ENCODE peak calls at places on chromosomes 12 and 14, in six cellular contexts. C, U, G, Y, T and N are unnamed samples.

GRCh38 chr14:64755661-64756265 is 51.5 kb downstream of the PLEKHG3 start:
- DNase-seq in Y (no peak), C (no peak), G (no peak), T (peak; percentile 82), U (no peak), N (no peak)

GRCh38 chr12:62466018-62466595 is 519 bp upstream of the MON2 start:
- DNase-seq in T (peak; percentile 54), C (peak; percentile 44), G (peak; percentile 69), U (peak; percentile 72), Y (no peak), N (peak; percentile 44)

GRCh38 chr14:99273025-99273723 is 1.2 kb upstream of the BCL11B start:
- DNase-seq in C (peak; percentile 67), Y (no peak), U (no peak), G (no peak), T (peak; percentile 71), N (no peak)

GRCh38 chr12:5088586-5089264 is 45.0 kb downstream of the KCNA5 start:
- DNase-seq in G (no peak), Y (no peak), T (no peak), C (no peak), U (no peak), N (no peak)

GRCh38 chr12:94152292-94153083 is 4.1 kb downstream of the PLXNC1 start:
- DNase-seq in U (no peak), T (no peak), C (no peak), G (no peak), Y (no peak), N (no peak)

GRCh38 chr14:93337143-93337753 is 4.4 kb upstream of the BTBD7 start:
- DNase-seq in U (no peak), G (no peak), Y (no peak), T (no peak), C (no peak), N (no peak)

GRCh38 chr14:56803816-56804535 is 6.3 kb downstream of the OTX2 start:
- DNase-seq in Y (no peak), G (no peak), C (no peak), U (no peak), T (no peak), N (no peak)

GRCh38 chr12:27013606-27014084 is 539 bp downstream of the TM7SF3 start:
- DNase-seq in U (no peak), G (no peak), T (no peak), C (peak; percentile 42), Y (no peak), N (no peak)

GRCh38 chr14:104158827-104159798 is 20.7 kb downstream of the KIF26A start:
- DNase-seq in U (no peak), C (no peak), Y (peak; percentile 81), T (no peak), G (peak; percentile 92), N (no peak)

GRCh38 chr12:78210894-78211302 is 380.2 kb downstream of the NAV3 start:
- DNase-seq in T (no peak), C (no peak), G (no peak), Y (no peak), U (no peak), N (no peak)

GRCh38 chr12:57004651-57005050 is 1.7 kb downstream of the ZBTB39 start:
- DNase-seq in Y (no peak), U (no peak), G (no peak), C (no peak), T (no peak), N (no peak)

GRCh38 chr12:57475271-57476161 is 4.2 kb downstream of the ARHGAP9 start:
- DNase-seq in T (no peak), G (no peak), Y (no peak), U (peak; percentile 79), C (peak; percentile 21), N (no peak)

GRCh38 chr12:89924191-89924590 is 215.6 kb upstream of the ATP2B1 start:
- DNase-seq in C (no peak), U (no peak), Y (no peak), T (no peak), G (no peak), N (no peak)

GRCh38 chr12:48126953-48127630 is 7.9 kb downstream of the PFKM start:
- DNase-seq in C (no peak), U (no peak), T (no peak), G (no peak), Y (no peak), N (no peak)

GRCh38 chr12:124520258-124520657 is 47.2 kb downstream of the NCOR2 start:
- DNase-seq in C (peak; percentile 95), U (no peak), T (no peak), G (peak; percentile 85), Y (peak; percentile 67), N (no peak)

GRCh38 chr12:124519741-124520140 is 47.7 kb downstream of the NCOR2 start:
- DNase-seq in T (no peak), Y (peak; percentile 70), C (peak; percentile 40), G (no peak), U (no peak), N (peak; percentile 43)

GRCh38 chr12:124517260-124518050 is 50.0 kb downstream of the NCOR2 start:
- DNase-seq in U (peak; percentile 94), C (peak; percentile 93), G (peak; percentile 87), Y (peak; percentile 88), T (no peak), N (peak; percentile 64)

GRCh38 chr12:124516850-124517249 is 50.6 kb downstream of the NCOR2 start:
- DNase-seq in G (no peak), T (no peak), U (no peak), Y (no peak), C (no peak), N (no peak)

DNA sequence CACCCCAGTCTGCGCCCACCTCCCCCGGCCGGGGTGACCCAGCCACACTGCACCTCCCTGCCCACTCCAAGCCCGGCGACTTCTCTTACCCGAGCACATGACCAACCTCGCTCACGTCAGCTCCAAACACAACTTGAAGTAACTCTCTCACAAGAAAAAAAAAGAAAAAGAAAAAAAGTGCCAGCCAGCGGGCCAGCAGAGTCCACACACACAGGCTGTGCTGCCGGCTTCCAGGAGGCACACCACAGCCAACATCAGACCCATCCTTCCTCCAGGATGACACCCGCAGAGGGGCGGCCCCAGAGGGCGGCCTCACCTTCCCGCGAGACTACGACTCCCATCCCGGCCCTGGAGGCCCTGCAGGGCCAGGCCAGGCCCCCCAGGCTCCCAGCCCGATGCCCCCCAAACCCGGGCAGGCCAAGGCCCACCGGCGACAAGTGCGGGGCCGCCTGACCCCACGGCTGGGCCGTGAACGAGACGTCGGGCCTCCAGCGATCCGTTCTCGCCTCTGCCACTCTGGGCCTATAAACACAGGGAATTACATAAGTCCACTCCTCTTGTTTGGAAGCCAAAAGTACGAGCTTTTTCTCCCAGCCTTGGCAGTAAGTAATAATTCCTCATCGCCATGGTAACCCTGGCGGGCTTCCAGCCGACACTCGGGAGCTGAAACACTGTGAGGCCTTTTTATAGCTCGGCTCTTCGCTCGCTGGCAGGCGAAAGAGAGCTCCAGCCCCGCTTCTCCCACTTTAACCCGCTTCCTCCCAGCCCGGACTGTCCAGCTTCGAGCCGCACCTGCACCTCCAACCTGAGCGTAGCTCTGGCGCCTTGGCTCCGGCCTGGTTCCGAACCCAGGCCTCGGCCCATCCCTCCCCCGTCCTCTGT is 49.1 kb downstream of the NCOR2 start:
- DNase-seq in T (peak; percentile 97), Y (peak; percentile 98), U (peak; percentile 100), G (peak; percentile 100), C (peak; percentile 99), N (peak; percentile 100)
- H3K27ac ChIP-seq in T (peak overlapping the region; percentile 97), Y (peak overlapping the region; percentile 97), U (peak overlapping the region; percentile 99), G (peak overlapping the region; percentile 97), C (peak overlapping the region; percentile 99), N (peak overlapping the region; percentile 95)

GRCh38 chr14:67510836-67511235 is 22.3 kb upstream of the PLEKHH1 start:
- DNase-seq in C (no peak), Y (no peak), T (no peak), G (peak; percentile 80), U (no peak), N (no peak)
- TF ChIP-seq POLR2A in C (no peak), Y (no peak), T (no peak), G (no peak), U (no peak), N (no peak)

GRCh38 chr12:128796439-128797118 is 27.2 kb downstream of the SLC15A4 start:
- DNase-seq in G (no peak), T (no peak), U (peak; percentile 40), Y (no peak), C (no peak), N (no peak)

GRCh38 chr12:128795530-128796361 is 28.0 kb downstream of the SLC15A4 start:
- DNase-seq in G (no peak), Y (no peak), U (peak; percentile 43), C (no peak), T (peak; percentile 80), N (no peak)

GRCh38 chr12:128800606-128801005 is 23.2 kb downstream of the SLC15A4 start:
- DNase-seq in Y (no peak), T (no peak), U (peak; percentile 45), G (no peak), C (no peak), N (no peak)

GRCh38 chr12:128797119-128798118 is 26.3 kb downstream of the SLC15A4 start:
- DNase-seq in G (no peak), C (no peak), T (peak; percentile 75), Y (no peak), U (peak; percentile 46), N (no peak)

GRCh38 chr12:128798543-128799341 is 25.0 kb downstream of the SLC15A4 start:
- DNase-seq in T (peak; percentile 57), U (peak; percentile 60), Y (no peak), C (peak; percentile 63), G (no peak), N (no peak)
- H3K27ac ChIP-seq in T (no peak overlapping the region), U (no peak overlapping the region), Y (no peak overlapping the region), C (no peak overlapping the region), G (no peak overlapping the region), N (no peak overlapping the region)

GRCh38 chr12:50988871-50989270 is 36.5 kb downstream of the HIGD1C start:
- DNase-seq in Y (no peak), G (no peak), T (no peak), U (no peak), C (no peak), N (no peak)

GRCh38 chr12:50988051-50988450 is 35.7 kb downstream of the HIGD1C start:
- DNase-seq in T (no peak), C (no peak), Y (no peak), G (no peak), U (no peak), N (no peak)

GRCh38 chr12:50984899-50985298 is 32.6 kb downstream of the HIGD1C start:
- DNase-seq in Y (no peak), C (no peak), T (no peak), U (no peak), G (no peak), N (no peak)

GRCh38 chr12:50985322-50985721 is 33.0 kb downstream of the HIGD1C start:
- DNase-seq in G (peak; percentile 70), Y (no peak), T (no peak), U (peak; percentile 67), C (peak; percentile 19), N (no peak)

DNA sequence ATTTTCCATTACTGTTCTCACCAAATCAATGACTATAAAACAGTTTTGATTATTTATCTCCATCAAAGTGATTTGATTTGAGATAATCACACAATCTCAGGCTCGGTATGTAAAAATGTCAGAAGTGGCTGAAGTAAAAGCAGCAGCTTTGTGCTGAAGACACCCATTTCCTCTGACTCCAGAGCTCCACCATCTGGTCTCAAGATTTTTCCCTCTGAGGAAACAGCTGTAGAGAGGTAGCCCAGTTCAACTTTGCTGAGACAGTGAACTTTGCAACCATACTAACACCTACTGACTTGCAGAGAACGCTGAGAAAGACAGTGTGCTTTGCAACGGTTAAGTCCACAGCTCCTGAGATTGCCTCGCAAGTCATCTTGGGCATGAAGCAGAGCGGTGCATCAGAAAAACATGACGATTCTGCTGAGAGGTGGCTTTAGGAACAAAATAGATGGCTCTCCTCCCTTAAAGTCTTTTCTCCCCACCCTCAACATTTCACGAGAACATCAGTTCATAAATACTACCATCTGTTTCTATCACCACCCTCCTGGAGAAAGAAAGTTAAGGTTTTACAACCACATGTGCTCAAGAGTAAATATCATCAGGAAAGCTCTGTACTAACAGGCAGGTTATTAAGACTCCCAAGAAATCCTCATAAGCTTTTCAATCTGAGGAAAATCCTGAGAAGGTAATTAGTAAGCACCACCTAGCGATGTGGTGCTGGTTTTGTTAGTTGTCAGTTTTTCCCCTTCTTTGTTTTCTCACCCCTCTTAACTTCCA is 34.8 kb downstream of the HIGD1C start:
- DNase-seq in U (peak; percentile 71), Y (no peak), G (peak; percentile 70), T (peak; percentile 79), C (peak; percentile 50), N (peak; percentile 34)
- TF ChIP-seq POLR2A in U (no peak), Y (no peak), G (no peak), T (no peak), C (no peak), N (no peak)